ENCODE peak calls at places on chromosomes 12 and 14, in ten cellular contexts. O is stimulated activated CD4-positive, alpha-beta T cell treated with anti-CD3 and anti-CD28 coated beads, Interleukin-2, amount 100 ng/mL, for 48 hours; W is fibroblast of the conjunctiva; J is CD4-positive, alpha-beta memory T cell; R is GM20000; S is HepG2; Z is CD8-positive, alpha-beta memory T cell; P is choroid plexus epithelial cell; C is ACHN; X is T follicular helper cell. N is an unnamed sample.
A peak's percentile ranks its signal among the peaks of the same experiment; 100 is the strongest.

GRCh38 chr12:2110127-2110526 is 57.3 kb downstream of the CACNA1C start:
- DNase-seq in O (no peak), W (no peak), J (no peak), R (no peak), S (no peak), Z (no peak), P (no peak), C (no peak), X (no peak), N (no peak)

GRCh38 chr14:106417224-106418049 is 891.1 kb downstream of the TMEM121 start:
- DNase-seq in O (peak; percentile 100), W (no peak), J (peak; percentile 72), R (peak; percentile 86), S (peak; percentile 41), Z (peak; percentile 73), P (peak; percentile 1), C (peak; percentile 22), X (peak; percentile 76), N (peak; percentile 84)

GRCh38 chr14:92644601-92645515 is 103.6 kb downstream of the LGMN start:
- DNase-seq in O (no peak), W (no peak), J (no peak), R (no peak), S (no peak), Z (no peak), P (no peak), C (no peak), X (no peak), N (no peak)

GRCh38 chr12:77625441-77625840 is 205.3 kb upstream of the NAV3 start:
- DNase-seq in O (no peak), W (peak; percentile 89), J (no peak), R (no peak), S (no peak), Z (no peak), P (peak; percentile 78), C (peak; percentile 78), X (no peak), N (no peak)

GRCh38 chr12:119340604-119341003 is 6.1 kb downstream of the CCDC60 start:
- DNase-seq in O (no peak), W (no peak), J (no peak), R (no peak), S (no peak), Z (no peak), P (no peak), C (no peak), X (no peak), N (no peak)

GRCh38 chr12:92629349-92630065 is 73.3 kb upstream of the PLEKHG7 start:
- DNase-seq in O (no peak), W (no peak), J (no peak), R (no peak), S (no peak), Z (no peak), P (peak; percentile 79), C (peak; percentile 80), X (no peak), N (no peak)

GRCh38 chr12:55742719-55743130 is at the start of gene GDF11:
- DNase-seq in O (peak; percentile 65), W (no peak), J (peak; percentile 71), R (peak; percentile 90), S (peak; percentile 39), Z (peak; percentile 61), P (peak; percentile 71), C (peak; percentile 89), X (peak; percentile 70), N (no peak)

GRCh38 chr12:107514887-107515445 is 170.6 kb upstream of the PWP1 start:
- DNase-seq in O (no peak), W (peak; percentile 59), J (no peak), R (no peak), S (peak; percentile 46), Z (no peak), P (peak; percentile 89), C (no peak), X (no peak), N (no peak)

GRCh38 chr14:64363265-64363840 is 24.8 kb upstream of the MTHFD1 start:
- DNase-seq in O (no peak), W (no peak), J (no peak), R (no peak), S (no peak), Z (no peak), P (peak; percentile 28), C (no peak), X (no peak), N (no peak)

GRCh38 chr12:120709976-120710804 is at the start of gene UNC119B:
- DNase-seq in O (peak; percentile 67), W (no peak), J (peak; percentile 66), R (peak; percentile 92), S (no peak), Z (peak; percentile 68), P (peak; percentile 47), C (peak; percentile 72), X (peak; percentile 67), N (peak; percentile 64)

GRCh38 chr14:100234511-100234910 is 4.4 kb upstream of the YY1 start:
- DNase-seq in O (no peak), W (no peak), J (peak; percentile 28), R (no peak), S (no peak), Z (no peak), P (no peak), C (no peak), X (no peak), N (no peak)

GRCh38 chr14:92573761-92574498 is 60.3 kb downstream of the RIN3 start:
- DNase-seq in O (no peak), W (no peak), J (no peak), R (no peak), S (no peak), Z (no peak), P (no peak), C (no peak), X (no peak), N (no peak)

GRCh38 chr14:105508069-105508468 is 17.0 kb downstream of the TEDC1 start:
- DNase-seq in O (no peak), W (no peak), J (no peak), R (no peak), S (no peak), Z (no peak), P (no peak), C (no peak), X (no peak), N (no peak)

GRCh38 chr12:98653866-98654493 is 8.9 kb downstream of the APAF1 start:
- DNase-seq in O (no peak), W (peak; percentile 57), J (peak; percentile 48), R (peak; percentile 68), S (peak; percentile 68), Z (peak; percentile 39), P (peak; percentile 85), C (peak; percentile 82), X (no peak), N (no peak)

GRCh38 chr12:52918784-52919183 is 13.9 kb upstream of the KRT8 start:
- DNase-seq in O (no peak), W (no peak), J (no peak), R (no peak), S (no peak), Z (no peak), P (no peak), C (no peak), X (no peak), N (no peak)

GRCh38 chr14:92986254-92987147 is 63.6 kb downstream of the CHGA start:
- DNase-seq in O (no peak), W (no peak), J (no peak), R (no peak), S (peak; percentile 92), Z (no peak), P (peak; percentile 34), C (no peak), X (no peak), N (no peak)

GRCh38 chr14:94171208-94171607 is 2.9 kb upstream of the PPP4R4 start:
- DNase-seq in O (no peak), W (no peak), J (no peak), R (no peak), S (no peak), Z (no peak), P (no peak), C (no peak), X (no peak), N (no peak)

GRCh38 chr12:69903548-69903947 is 78.5 kb downstream of the MYRFL start:
- DNase-seq in O (no peak), W (no peak), J (no peak), R (no peak), S (no peak), Z (no peak), P (no peak), C (no peak), X (no peak), N (no peak)

GRCh38 chr12:89461649-89462612 is 62.7 kb downstream of the GALNT4 start:
- DNase-seq in O (no peak), W (peak; percentile 73), J (peak; percentile 58), R (peak; percentile 42), S (peak; percentile 44), Z (peak; percentile 46), P (peak; percentile 91), C (peak; percentile 85), X (no peak), N (no peak)

GRCh38 chr14:21014761-21015190 is 10.1 kb downstream of the NDRG2 start:
- DNase-seq in O (peak; percentile 86), W (peak; percentile 77), J (peak; percentile 69), R (peak; percentile 70), S (peak; percentile 94), Z (peak; percentile 66), P (peak; percentile 93), C (peak; percentile 75), X (peak; percentile 73), N (peak; percentile 79)

GRCh38 chr12:127588224-127588623 is 678.7 kb upstream of the TMEM132C start:
- DNase-seq in O (no peak), W (peak; percentile 38), J (no peak), R (no peak), S (no peak), Z (no peak), P (peak; percentile 92), C (no peak), X (no peak), N (no peak)

GRCh38 chr14:95197498-95198010 is 40.2 kb upstream of the DICER1 start:
- DNase-seq in O (no peak), W (no peak), J (no peak), R (no peak), S (no peak), Z (no peak), P (no peak), C (no peak), X (no peak), N (no peak)

GRCh38 chr12:75437564-75437963 is 43.0 kb upstream of the GLIPR1 start:
- DNase-seq in O (no peak), W (no peak), J (peak; percentile 50), R (no peak), S (peak; percentile 39), Z (peak; percentile 33), P (peak; percentile 81), C (peak; percentile 22), X (peak; percentile 3), N (no peak)

N was measured in memory B cell.